ENCODE peak calls at places on chromosomes 3 and 15, in seven cellular contexts. W is left ventricle myocardium inferior; A is EL; J is progenitor cell of endocrine pancreas; O is LHCN-M2; G is stimulated activated CD8-positive, alpha-beta memory T cell treated with anti-CD3 and anti-CD28 coated beads, Interleukin-7, amount 100 ng/mL, for 1 hour; B is GM13977. M is an unnamed sample.

GRCh38 chr3:197749601-197750395 is at the start of gene FYTTD1:
- DNase-seq in W (peak), A (peak), J (peak), O (peak), G (peak), B (peak), M (peak)

GRCh38 chr3:24490151-24490550 is 4.5 kb downstream of the THRB start:
- DNase-seq in W (no peak), A (no peak), J (no peak), O (peak), G (no peak), B (no peak), M (no peak)

GRCh38 chr3:64539451-64540196 is 148.2 kb downstream of the ADAMTS9 start:
- DNase-seq in W (no peak), A (peak), J (no peak), O (peak), G (no peak), B (no peak), M (no peak)

GRCh38 chr3:111723293-111723963 is 128.3 kb upstream of the ZBED2 start:
- DNase-seq in W (no peak), A (peak), J (no peak), O (peak), G (no peak), B (no peak), M (no peak)

GRCh38 chr3:143078883-143079282 is 40.7 kb upstream of the CHST2 start:
- DNase-seq in W (no peak), A (peak), J (no peak), O (peak), G (no peak), B (no peak), M (no peak)

GRCh38 chr15:89662893-89663673 is 7.8 kb upstream of the KIF7 start:
- DNase-seq in W (peak), A (peak), J (no peak), O (peak), G (no peak), B (no peak), M (no peak)

GRCh38 chr15:84821501-84822021 is 4.4 kb downstream of the ALPK3 start:
- DNase-seq in W (no peak), A (no peak), J (no peak), O (no peak), G (no peak), B (no peak), M (no peak)

GRCh38 chr15:62453979-62454378 is 288.9 kb upstream of the C2CD4B start:
- DNase-seq in W (no peak), A (peak), J (no peak), O (peak), G (no peak), B (no peak), M (no peak)

GRCh38 chr3:177195941-177196472 is 1.3 kb downstream of the TBL1XR1 start:
- DNase-seq in W (no peak), A (no peak), J (no peak), O (peak), G (no peak), B (no peak), M (peak)

GRCh38 chr3:85785766-85786165 is 827.0 kb downstream of the CADM2 start:
- DNase-seq in W (no peak), A (no peak), J (no peak), O (no peak), G (no peak), B (no peak), M (no peak)

GRCh38 chr3:123859177-123859576 is 25.0 kb downstream of the MYLK start:
- DNase-seq in W (no peak), A (no peak), J (no peak), O (no peak), G (no peak), B (no peak), M (no peak)

GRCh38 chr3:42839616-42840015 is 30.4 kb downstream of the ACKR2 start:
- DNase-seq in W (no peak), A (peak), J (no peak), O (peak), G (no peak), B (peak), M (peak)

GRCh38 chr15:38528279-38528678 is 36.3 kb downstream of the RASGRP1 start:
- DNase-seq in W (no peak), A (peak), J (no peak), O (no peak), G (no peak), B (no peak), M (no peak)

GRCh38 chr15:74722591-74722990 is 2.7 kb downstream of the CYP1A1 start:
- DNase-seq in W (no peak), A (no peak), J (no peak), O (no peak), G (no peak), B (no peak), M (no peak)